ENCODE peak calls at places on chromosomes 6 and 20, in four cellular contexts. J is aorta, C is GM06990, M is GF-D8. L is an unnamed sample.

GRCh38 chr6:80608881-80609280 is 502.4 kb downstream of the BCKDHB start:
- DNase-seq in J (no peak), C (no peak), M (no peak), L (no peak)

GRCh38 chr6:53922571-53922981 is 127.8 kb downstream of the LRRC1 start:
- DNase-seq in J (no peak), C (no peak), M (no peak), L (no peak)

GRCh38 chr20:43721429-43722152 is 5.2 kb downstream of the GTSF1L start:
- DNase-seq in J (no peak), C (no peak), M (no peak), L (no peak)

GRCh38 chr20:8094415-8094818 is 37.6 kb upstream of the PLCB1 start:
- DNase-seq in J (peak), C (no peak), M (no peak), L (peak)

GRCh38 chr20:63552481-63553249 is 1.3 kb upstream of the FNDC11 start:
- DNase-seq in J (no peak), C (peak), M (peak), L (no peak)

GRCh38 chr20:25014816-25015215 is 22.3 kb upstream of the APMAP start:
- DNase-seq in J (peak), C (no peak), M (no peak), L (peak)

GRCh38 chr6:53862517-53863457 is 68.0 kb downstream of the LRRC1 start:
- DNase-seq in J (no peak), C (no peak), M (no peak), L (no peak)

GRCh38 chr20:49658508-49658907 is 55.2 kb downstream of the B4GALT5 start:
- DNase-seq in J (no peak), C (no peak), M (no peak), L (no peak)

GRCh38 chr6:19789100-19789805 is 47.9 kb upstream of the ID4 start:
- DNase-seq in J (no peak), C (no peak), M (no peak), L (no peak)

GRCh38 chr6:159116343-159116742 is 52.9 kb upstream of the FNDC1 start:
- DNase-seq in J (peak), C (peak), M (no peak), L (no peak)

GRCh38 chr6:43666181-43666920 is 21.2 kb downstream of the MRPS18A start:
- DNase-seq in J (no peak), C (no peak), M (no peak), L (no peak)

GRCh38 chr6:7431594-7432390 is 42.2 kb downstream of the RIOK1 start:
- DNase-seq in J (no peak), C (no peak), M (no peak), L (no peak)

GRCh38 chr6:90284745-90285481 is 11.7 kb downstream of the BACH2 start:
- DNase-seq in J (no peak), C (peak), M (no peak), L (no peak)

GRCh38 chr6:117206951-117207687 is 58.2 kb upstream of the VGLL2 start:
- DNase-seq in J (no peak), C (no peak), M (no peak), L (no peak)

GRCh38 chr20:37298190-37298939 is 8.9 kb downstream of the MANBAL start:
- DNase-seq in J (peak), C (no peak), M (no peak), L (no peak)

GRCh38 chr6:141183368-141183767 is 949.4 kb upstream of the GJE1 start:
- DNase-seq in J (no peak), C (no peak), M (no peak), L (no peak)